ENCODE peak calls at places on chromosomes 11 and 22, in seven cellular contexts. One of them, this sample, is unnamed.

GRCh38 chr11:107563702-107564101 is 1.8 kb downstream of the ALKBH8 start:
- DNase-seq in astrocyte: peak
- DNase-seq in osteocyte: no peak
- DNase-seq in GM23338: peak
- DNase-seq in cardiac fibroblast: peak
- DNase-seq in fibroblast of pulmonary artery: peak
- DNase-seq in nephron progenitor cell: peak
- DNase-seq in this sample: peak

GRCh38 chr11:125569913-125570621 is 790 bp downstream of the EI24 start:
- DNase-seq in astrocyte: peak
- DNase-seq in osteocyte: no peak
- DNase-seq in GM23338: peak
- DNase-seq in cardiac fibroblast: no peak
- DNase-seq in fibroblast of pulmonary artery: no peak
- DNase-seq in nephron progenitor cell: no peak
- DNase-seq in this sample: peak

GRCh38 chr11:117861151-117862018 is 15.1 kb downstream of the FXYD6 start:
- DNase-seq in astrocyte: no peak
- DNase-seq in osteocyte: peak
- DNase-seq in GM23338: peak
- DNase-seq in cardiac fibroblast: peak
- DNase-seq in fibroblast of pulmonary artery: no peak
- DNase-seq in nephron progenitor cell: peak
- DNase-seq in this sample: peak

GRCh38 chr22:32745251-32745995 is 56.1 kb upstream of the TIMP3 start:
- DNase-seq in astrocyte: peak
- DNase-seq in osteocyte: no peak
- DNase-seq in GM23338: peak
- DNase-seq in cardiac fibroblast: peak
- DNase-seq in fibroblast of pulmonary artery: peak
- DNase-seq in nephron progenitor cell: peak
- DNase-seq in this sample: peak

GRCh38 chr11:85961930-85962363 is 106.8 kb downstream of the CCDC83 start:
- DNase-seq in astrocyte: peak
- DNase-seq in osteocyte: no peak
- DNase-seq in GM23338: no peak
- DNase-seq in cardiac fibroblast: peak
- DNase-seq in fibroblast of pulmonary artery: peak
- DNase-seq in nephron progenitor cell: no peak
- DNase-seq in this sample: peak

GRCh38 chr11:73404048-73404447 is 27.8 kb downstream of the RELT start:
- DNase-seq in astrocyte: no peak
- DNase-seq in osteocyte: no peak
- DNase-seq in GM23338: peak
- DNase-seq in cardiac fibroblast: peak
- DNase-seq in fibroblast of pulmonary artery: peak
- DNase-seq in nephron progenitor cell: peak
- DNase-seq in this sample: peak

GRCh38 chr11:110011595-110011994 is 81.6 kb upstream of the ZC3H12C start:
- DNase-seq in astrocyte: no peak
- DNase-seq in osteocyte: no peak
- DNase-seq in GM23338: no peak
- DNase-seq in cardiac fibroblast: no peak
- DNase-seq in fibroblast of pulmonary artery: no peak
- DNase-seq in nephron progenitor cell: no peak
- DNase-seq in this sample: no peak

GRCh38 chr11:6321356-6321755 is 1.1 kb upstream of the CAVIN3 start:
- DNase-seq in astrocyte: no peak
- DNase-seq in osteocyte: no peak
- DNase-seq in GM23338: no peak
- DNase-seq in cardiac fibroblast: no peak
- DNase-seq in fibroblast of pulmonary artery: no peak
- DNase-seq in nephron progenitor cell: no peak
- DNase-seq in this sample: no peak

GRCh38 chr11:289145-289705 is 299 bp downstream of the PGGHG start:
- DNase-seq in astrocyte: no peak
- DNase-seq in osteocyte: no peak
- DNase-seq in GM23338: no peak
- DNase-seq in cardiac fibroblast: no peak
- DNase-seq in fibroblast of pulmonary artery: no peak
- DNase-seq in nephron progenitor cell: no peak
- DNase-seq in this sample: no peak

GRCh38 chr11:3123761-3124733 is 41.1 kb downstream of the OSBPL5 start:
- DNase-seq in astrocyte: peak
- DNase-seq in osteocyte: no peak
- DNase-seq in GM23338: no peak
- DNase-seq in cardiac fibroblast: peak
- DNase-seq in fibroblast of pulmonary artery: peak
- DNase-seq in nephron progenitor cell: no peak
- DNase-seq in this sample: peak

GRCh38 chr22:28044546-28045173 is 125.6 kb upstream of the PITPNB start:
- DNase-seq in astrocyte: no peak
- DNase-seq in osteocyte: no peak
- DNase-seq in GM23338: no peak
- DNase-seq in cardiac fibroblast: no peak
- DNase-seq in fibroblast of pulmonary artery: no peak
- DNase-seq in nephron progenitor cell: no peak
- DNase-seq in this sample: no peak

GRCh38 chr11:34318111-34319037 is 39.4 kb downstream of the ABTB2 start:
- DNase-seq in astrocyte: peak
- DNase-seq in osteocyte: no peak
- DNase-seq in GM23338: no peak
- DNase-seq in cardiac fibroblast: peak
- DNase-seq in fibroblast of pulmonary artery: peak
- DNase-seq in nephron progenitor cell: no peak
- DNase-seq in this sample: peak

GRCh38 chr11:65849366-65849765 is 8.6 kb downstream of the CFL1 start:
- DNase-seq in astrocyte: no peak
- DNase-seq in osteocyte: no peak
- DNase-seq in GM23338: peak
- DNase-seq in cardiac fibroblast: no peak
- DNase-seq in fibroblast of pulmonary artery: no peak
- DNase-seq in nephron progenitor cell: no peak
- DNase-seq in this sample: no peak

GRCh38 chr11:108340958-108341357 is 118.1 kb downstream of the ATM start:
- DNase-seq in astrocyte: no peak
- DNase-seq in osteocyte: no peak
- DNase-seq in GM23338: peak
- DNase-seq in cardiac fibroblast: no peak
- DNase-seq in fibroblast of pulmonary artery: no peak
- DNase-seq in nephron progenitor cell: no peak
- DNase-seq in this sample: peak

GRCh38 chr11:112451250-112451649 is 190.6 kb upstream of the PLET1 start:
- DNase-seq in astrocyte: no peak
- DNase-seq in osteocyte: no peak
- DNase-seq in GM23338: no peak
- DNase-seq in cardiac fibroblast: no peak
- DNase-seq in fibroblast of pulmonary artery: no peak
- DNase-seq in nephron progenitor cell: no peak
- DNase-seq in this sample: no peak

GRCh38 chr11:46367244-46367915 is 14.1 kb upstream of the MDK start:
- DNase-seq in astrocyte: no peak
- DNase-seq in osteocyte: peak
- DNase-seq in GM23338: peak
- DNase-seq in cardiac fibroblast: peak
- DNase-seq in fibroblast of pulmonary artery: peak
- DNase-seq in nephron progenitor cell: peak
- DNase-seq in this sample: no peak

GRCh38 chr11:40732107-40732506 is 727.3 kb downstream of the LRRC4C start:
- DNase-seq in astrocyte: no peak
- DNase-seq in osteocyte: no peak
- DNase-seq in GM23338: no peak
- DNase-seq in cardiac fibroblast: no peak
- DNase-seq in fibroblast of pulmonary artery: no peak
- DNase-seq in nephron progenitor cell: no peak
- DNase-seq in this sample: no peak

GRCh38 chr11:86106916-86107315 is 38.0 kb upstream of the PICALM start:
- DNase-seq in astrocyte: peak
- DNase-seq in osteocyte: no peak
- DNase-seq in GM23338: no peak
- DNase-seq in cardiac fibroblast: no peak
- DNase-seq in fibroblast of pulmonary artery: peak
- DNase-seq in nephron progenitor cell: no peak
- DNase-seq in this sample: no peak

GRCh38 chr22:37862570-37863325 is 13.5 kb downstream of the EIF3L start:
- DNase-seq in astrocyte: peak
- DNase-seq in osteocyte: no peak
- DNase-seq in GM23338: no peak
- DNase-seq in cardiac fibroblast: no peak
- DNase-seq in fibroblast of pulmonary artery: no peak
- DNase-seq in nephron progenitor cell: no peak
- DNase-seq in this sample: no peak

GRCh38 chr11:28566643-28567042 is 458.5 kb downstream of the METTL15 start:
- DNase-seq in astrocyte: peak
- DNase-seq in osteocyte: peak
- DNase-seq in GM23338: peak
- DNase-seq in cardiac fibroblast: peak
- DNase-seq in fibroblast of pulmonary artery: peak
- DNase-seq in nephron progenitor cell: peak
- DNase-seq in this sample: peak

GRCh38 chr22:43905681-43906080 is 13.9 kb upstream of the PNPLA5 start:
- DNase-seq in astrocyte: no peak
- DNase-seq in osteocyte: no peak
- DNase-seq in GM23338: no peak
- DNase-seq in cardiac fibroblast: no peak
- DNase-seq in fibroblast of pulmonary artery: no peak
- DNase-seq in nephron progenitor cell: no peak
- DNase-seq in this sample: no peak

GRCh38 chr22:43897751-43898261 is 6.0 kb upstream of the PNPLA5 start:
- DNase-seq in astrocyte: peak
- DNase-seq in osteocyte: no peak
- DNase-seq in GM23338: no peak
- DNase-seq in cardiac fibroblast: peak
- DNase-seq in fibroblast of pulmonary artery: peak
- DNase-seq in nephron progenitor cell: no peak
- DNase-seq in this sample: peak

GRCh38 chr22:43901976-43902643 is 10.3 kb upstream of the PNPLA5 start:
- DNase-seq in astrocyte: peak
- DNase-seq in osteocyte: no peak
- DNase-seq in GM23338: no peak
- DNase-seq in cardiac fibroblast: peak
- DNase-seq in fibroblast of pulmonary artery: peak
- DNase-seq in nephron progenitor cell: no peak
- DNase-seq in this sample: peak

GRCh38 chr22:43895986-43896645 is 4.3 kb upstream of the PNPLA5 start:
- DNase-seq in astrocyte: no peak
- DNase-seq in osteocyte: no peak
- DNase-seq in GM23338: peak
- DNase-seq in cardiac fibroblast: no peak
- DNase-seq in fibroblast of pulmonary artery: no peak
- DNase-seq in nephron progenitor cell: no peak
- DNase-seq in this sample: no peak

GRCh38 chr22:43900206-43900605 is 8.4 kb upstream of the PNPLA5 start:
- DNase-seq in astrocyte: no peak
- DNase-seq in osteocyte: no peak
- DNase-seq in GM23338: no peak
- DNase-seq in cardiac fibroblast: no peak
- DNase-seq in fibroblast of pulmonary artery: no peak
- DNase-seq in nephron progenitor cell: no peak
- DNase-seq in this sample: no peak
- TF ChIP-seq CTCF in astrocyte: no peak
- TF ChIP-seq CTCF in osteocyte: no peak
- TF ChIP-seq CTCF in GM23338: no peak
- TF ChIP-seq CTCF in cardiac fibroblast: no peak
- TF ChIP-seq CTCF in fibroblast of pulmonary artery: no peak
- TF ChIP-seq CTCF in nephron progenitor cell: no peak
- TF ChIP-seq CTCF in this sample: no peak

GRCh38 chr22:47213571-47214230 is 451.3 kb downstream of the TBC1D22A start:
- DNase-seq in astrocyte: no peak
- DNase-seq in osteocyte: peak
- DNase-seq in GM23338: peak
- DNase-seq in cardiac fibroblast: peak
- DNase-seq in fibroblast of pulmonary artery: peak
- DNase-seq in nephron progenitor cell: no peak
- DNase-seq in this sample: no peak
- TF ChIP-seq CTCF in astrocyte: peak
- TF ChIP-seq CTCF in osteocyte: peak
- TF ChIP-seq CTCF in GM23338: peak
- TF ChIP-seq CTCF in cardiac fibroblast: peak
- TF ChIP-seq CTCF in fibroblast of pulmonary artery: peak
- TF ChIP-seq CTCF in nephron progenitor cell: peak
- TF ChIP-seq CTCF in this sample: peak

DNA sequence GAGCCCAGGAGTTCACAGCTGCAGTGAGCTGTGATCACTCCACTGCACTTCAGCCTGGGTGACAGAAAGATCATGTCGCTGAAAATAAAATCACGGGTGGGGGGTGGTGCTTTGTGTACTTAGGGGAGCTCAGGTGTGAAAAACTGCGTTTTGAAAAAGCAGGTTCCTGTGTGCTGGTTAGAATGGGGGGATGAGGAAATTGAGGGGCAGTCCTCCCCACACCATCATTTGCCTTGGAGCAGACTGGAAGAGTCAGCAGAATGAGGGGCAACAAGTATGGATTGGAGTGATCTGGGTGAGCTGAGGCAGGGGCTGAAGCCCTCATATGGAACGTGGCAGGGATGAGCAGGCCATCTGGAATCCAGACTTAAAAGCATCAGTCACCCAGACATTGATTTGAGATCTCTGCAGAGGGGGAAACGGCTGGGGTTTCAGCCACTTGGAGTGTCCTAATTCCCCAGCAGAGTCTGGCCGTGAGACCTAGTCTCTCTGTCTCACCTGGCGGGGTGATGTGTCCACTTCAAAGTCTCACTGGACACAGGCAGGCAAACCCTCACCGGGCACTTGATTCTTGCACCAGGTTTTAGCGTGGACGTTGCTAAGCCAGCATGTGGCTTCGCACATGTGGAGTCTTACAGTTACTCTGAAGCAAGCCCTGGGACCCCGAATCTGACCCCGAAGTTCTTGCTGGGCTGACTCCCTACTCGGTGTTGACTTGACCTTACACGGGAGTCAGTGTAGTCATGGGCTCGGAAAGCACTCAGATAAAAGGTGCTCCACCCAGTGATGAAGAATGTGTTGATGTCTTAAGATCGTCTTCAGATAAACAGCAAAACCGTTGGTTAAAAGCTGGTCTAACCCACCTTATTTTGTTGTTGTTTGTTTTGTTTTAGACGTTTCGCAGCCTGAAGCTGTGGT is 69.5 kb downstream of the BCR start:
- DNase-seq in astrocyte: no peak
- DNase-seq in osteocyte: no peak
- DNase-seq in GM23338: no peak
- DNase-seq in cardiac fibroblast: no peak
- DNase-seq in fibroblast of pulmonary artery: no peak
- DNase-seq in nephron progenitor cell: no peak
- DNase-seq in this sample: no peak
- TF ChIP-seq CTCF in astrocyte: no peak
- TF ChIP-seq CTCF in osteocyte: no peak
- TF ChIP-seq CTCF in GM23338: no peak
- TF ChIP-seq CTCF in cardiac fibroblast: no peak
- TF ChIP-seq CTCF in fibroblast of pulmonary artery: no peak
- TF ChIP-seq CTCF in nephron progenitor cell: no peak
- TF ChIP-seq CTCF in this sample: no peak

DNA sequence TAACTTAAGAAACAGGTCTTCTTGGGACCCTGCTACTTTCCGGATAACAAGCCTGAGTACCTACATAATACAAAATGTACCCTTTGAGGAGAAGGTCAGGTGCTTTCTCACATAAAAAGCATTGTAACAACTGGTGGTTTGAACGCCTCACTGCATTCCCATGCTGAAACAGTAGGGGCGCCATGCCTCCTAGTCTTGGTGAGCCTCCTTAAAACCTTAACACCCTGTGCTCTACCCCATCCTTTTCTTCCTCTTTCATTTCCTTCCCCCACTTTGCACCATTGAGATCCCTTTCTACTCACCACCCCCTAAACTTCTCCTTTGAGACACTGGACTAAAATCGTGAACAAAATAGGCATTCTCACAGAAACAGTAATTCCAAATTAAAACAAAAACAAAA is 729.3 kb downstream of the NTM start:
- DNase-seq in astrocyte: no peak
- DNase-seq in osteocyte: no peak
- DNase-seq in GM23338: peak
- DNase-seq in cardiac fibroblast: no peak
- DNase-seq in fibroblast of pulmonary artery: no peak
- DNase-seq in nephron progenitor cell: peak
- DNase-seq in this sample: no peak
- TF ChIP-seq CTCF in astrocyte: peak
- TF ChIP-seq CTCF in osteocyte: peak
- TF ChIP-seq CTCF in GM23338: peak
- TF ChIP-seq CTCF in cardiac fibroblast: peak
- TF ChIP-seq CTCF in fibroblast of pulmonary artery: peak
- TF ChIP-seq CTCF in nephron progenitor cell: peak
- TF ChIP-seq CTCF in this sample: peak